ENCODE peak calls at places on chromosomes 16 and 17, in nine cellular contexts. D, R, T, Y, P, X, M, V and S are unnamed samples.

GRCh38 chr16:88963583-88963982 is 13.4 kb downstream of the CBFA2T3 start:
- DNase-seq in D (peak), R (no peak), T (no peak), Y (no peak), P (no peak), X (no peak), M (peak), V (no peak), S (no peak)

GRCh38 chr17:6568186-6568758 is 11.9 kb upstream of the PITPNM3 start:
- DNase-seq in D (no peak), R (no peak), T (peak), Y (no peak), P (no peak), X (no peak), M (no peak), V (no peak), S (no peak)

GRCh38 chr17:49514374-49514738 is 19.3 kb downstream of the NGFR start:
- DNase-seq in D (no peak), R (no peak), T (no peak), Y (no peak), P (no peak), X (peak), M (no peak), V (peak), S (peak)

GRCh38 chr16:31458073-31458834 is 1.0 kb upstream of the ARMC5 start:
- DNase-seq in D (peak), R (peak), T (peak), Y (peak), P (peak), X (no peak), M (peak), V (peak), S (peak)

GRCh38 chr17:63939884-63940283 is 7.8 kb upstream of the CD79B start:
- DNase-seq in D (no peak), R (no peak), T (no peak), Y (no peak), P (no peak), X (no peak), M (no peak), V (no peak), S (no peak)

GRCh38 chr16:50615891-50616290 is 65.2 kb downstream of the SNX20 start:
- DNase-seq in D (no peak), R (no peak), T (no peak), Y (no peak), P (peak), X (peak), M (no peak), V (peak), S (peak)

GRCh38 chr16:16071631-16072244 is 122.3 kb downstream of the ABCC1 start:
- DNase-seq in D (peak), R (no peak), T (peak), Y (peak), P (peak), X (peak), M (no peak), V (peak), S (peak)

GRCh38 chr16:55252577-55252976 is 71.4 kb upstream of the IRX6 start:
- DNase-seq in D (no peak), R (no peak), T (no peak), Y (no peak), P (no peak), X (no peak), M (no peak), V (no peak), S (no peak)

DNA sequence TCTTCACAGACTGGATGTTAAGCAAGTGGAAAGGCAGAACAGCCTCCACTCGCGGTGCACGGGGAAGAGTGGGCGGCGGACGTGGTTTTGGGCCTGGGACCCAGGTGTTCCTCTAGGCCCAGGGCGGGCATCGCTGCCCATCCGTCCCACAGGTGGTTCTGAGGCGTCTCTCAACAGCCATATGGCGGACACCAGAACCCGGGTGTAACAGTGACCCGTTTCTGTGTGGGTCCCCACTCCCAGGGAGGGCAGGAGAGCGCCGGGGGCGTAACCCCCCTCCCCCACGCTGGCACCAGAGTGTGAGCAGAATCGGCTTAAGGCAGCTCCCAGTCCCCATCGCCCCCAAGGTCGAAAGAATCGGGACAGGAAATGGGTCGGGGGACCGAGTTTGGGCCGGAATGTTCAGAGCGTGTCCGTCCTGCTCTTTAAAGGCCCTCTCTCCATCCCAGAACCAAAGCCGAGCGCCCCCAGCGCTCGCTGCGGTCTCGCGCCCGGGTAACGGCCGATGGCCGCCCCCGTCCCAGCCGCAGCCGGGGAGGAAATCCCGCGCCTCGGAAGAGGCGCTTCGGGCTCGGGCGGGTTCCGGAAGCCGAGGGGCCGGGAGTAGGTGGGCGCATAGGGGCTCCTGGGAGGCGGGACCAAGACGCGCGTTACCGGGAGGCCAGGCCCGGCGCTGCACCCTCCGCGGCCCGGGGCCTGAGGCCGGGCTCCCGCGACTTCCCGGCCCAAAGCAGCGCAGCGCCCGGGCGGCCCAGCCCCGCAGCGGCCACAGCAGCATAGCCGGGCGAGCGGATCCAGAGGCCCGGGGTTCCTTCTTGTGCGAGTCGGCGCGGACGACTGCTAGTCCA is at the start of gene TK2:
- DNase-seq in D (peak), R (peak), T (peak), Y (peak), P (peak), X (peak), M (peak), V (no peak), S (peak)
- TF ChIP-seq CTCF in D (peak), R (peak), T (no peak), Y (no peak), P (peak), X (no peak), M (peak), V (peak), S (peak)

GRCh38 chr17:80647746-80648145 is 103.1 kb downstream of the RPTOR start:
- DNase-seq in D (no peak), R (no peak), T (no peak), Y (no peak), P (peak), X (peak), M (no peak), V (peak), S (peak)

GRCh38 chr17:80650751-80651173 is 106.1 kb downstream of the RPTOR start:
- DNase-seq in D (no peak), R (no peak), T (no peak), Y (no peak), P (no peak), X (no peak), M (no peak), V (no peak), S (peak)

GRCh38 chr17:80650339-80650672 is 105.7 kb downstream of the RPTOR start:
- DNase-seq in D (no peak), R (no peak), T (no peak), Y (no peak), P (no peak), X (no peak), M (no peak), V (no peak), S (no peak)

GRCh38 chr17:80649200-80649644 is 104.6 kb downstream of the RPTOR start:
- DNase-seq in D (no peak), R (no peak), T (no peak), Y (no peak), P (no peak), X (no peak), M (no peak), V (no peak), S (no peak)

DNA sequence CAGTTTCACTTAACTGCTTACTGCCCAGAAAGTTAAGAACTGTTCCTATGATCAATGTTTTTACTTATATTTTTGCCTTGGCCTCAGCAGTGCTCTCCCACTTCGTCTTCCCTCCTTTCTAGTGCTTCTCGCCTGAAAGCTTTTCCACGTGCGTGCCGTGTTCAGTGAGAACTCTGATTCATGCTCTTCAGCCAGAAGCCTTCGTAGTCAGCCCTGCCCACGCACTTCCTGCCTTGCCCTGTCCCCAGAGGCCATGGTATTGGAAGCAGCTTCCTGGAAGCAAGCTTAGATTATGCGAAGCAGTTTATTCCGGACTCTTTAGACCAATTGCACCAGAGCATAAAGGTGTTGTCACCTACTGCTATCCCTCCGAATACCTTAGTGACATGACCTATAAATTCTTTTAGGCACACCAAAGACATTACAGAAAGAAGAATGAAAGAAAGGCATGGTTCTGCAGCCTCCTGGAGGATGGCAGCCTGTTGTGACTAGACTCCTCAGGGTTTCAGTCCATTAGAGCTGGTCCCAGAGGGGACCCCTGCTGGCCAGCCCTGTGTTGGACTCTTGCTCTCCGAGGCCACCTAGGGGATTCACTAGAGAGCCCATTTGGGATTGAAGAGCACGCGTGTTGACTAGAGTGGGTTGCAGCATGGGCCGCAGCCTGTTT is 105.2 kb downstream of the RPTOR start:
- DNase-seq in D (peak), R (no peak), T (no peak), Y (peak), P (peak), X (peak), M (peak), V (peak), S (peak)
- H3K4me3 ChIP-seq in D (no peak), R (no peak), T (no peak), Y (no peak), P (no peak), X (no peak), M (peak), V (no peak), S (no peak)

DNA sequence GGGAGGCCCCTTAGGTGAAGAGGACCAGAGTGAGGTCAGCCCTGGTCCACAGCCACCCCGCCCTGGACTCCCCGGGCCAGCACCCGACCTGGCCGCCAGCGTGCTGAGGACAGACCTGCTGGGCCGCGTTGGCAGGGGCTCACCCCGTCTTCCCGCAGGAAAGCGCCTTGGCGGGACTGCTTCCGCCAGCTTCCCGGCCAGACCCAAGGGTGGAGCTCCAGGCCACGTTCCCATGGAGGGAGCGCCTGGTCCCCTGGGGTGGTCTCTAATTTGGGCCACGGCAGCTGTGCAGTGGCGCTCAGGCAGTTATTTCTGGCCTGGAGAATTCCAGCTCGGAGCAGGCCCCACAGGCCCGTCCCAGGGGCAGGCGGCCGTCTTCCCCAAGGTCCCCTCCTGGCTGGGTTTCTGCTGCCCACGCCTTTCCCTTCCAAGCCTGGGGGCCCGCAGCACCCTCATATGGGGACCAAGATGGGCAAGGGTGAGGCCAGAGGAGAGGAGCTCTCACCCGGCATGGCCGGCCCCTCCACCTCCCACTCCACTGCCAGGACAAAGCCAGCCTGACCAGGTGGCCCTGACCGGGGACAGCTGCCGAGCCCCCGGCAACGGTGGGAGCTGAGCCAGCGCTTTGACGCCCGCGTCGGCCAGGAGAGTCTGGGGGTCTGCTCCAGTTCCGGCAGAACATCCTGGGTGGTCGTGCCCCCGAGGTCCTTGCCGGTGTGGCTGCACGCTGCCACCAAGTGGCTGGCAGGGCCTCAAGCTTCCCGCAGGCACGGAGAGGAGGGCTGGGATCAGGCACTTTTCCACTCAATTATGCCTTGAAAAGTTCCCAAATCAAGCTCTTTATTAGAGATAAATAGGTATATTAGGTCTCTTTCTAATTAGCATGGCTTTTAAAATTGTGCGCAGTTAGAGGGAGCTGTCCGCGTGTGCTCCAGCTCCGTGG is 28.1 kb downstream of the CACNA1H start:
- DNase-seq in D (peak), R (no peak), T (no peak), Y (peak), P (no peak), X (no peak), M (peak), V (no peak), S (peak)
- TF ChIP-seq CTCF in D (no peak), R (no peak), T (no peak), Y (no peak), P (no peak), X (no peak), M (no peak), V (no peak), S (peak)

DNA sequence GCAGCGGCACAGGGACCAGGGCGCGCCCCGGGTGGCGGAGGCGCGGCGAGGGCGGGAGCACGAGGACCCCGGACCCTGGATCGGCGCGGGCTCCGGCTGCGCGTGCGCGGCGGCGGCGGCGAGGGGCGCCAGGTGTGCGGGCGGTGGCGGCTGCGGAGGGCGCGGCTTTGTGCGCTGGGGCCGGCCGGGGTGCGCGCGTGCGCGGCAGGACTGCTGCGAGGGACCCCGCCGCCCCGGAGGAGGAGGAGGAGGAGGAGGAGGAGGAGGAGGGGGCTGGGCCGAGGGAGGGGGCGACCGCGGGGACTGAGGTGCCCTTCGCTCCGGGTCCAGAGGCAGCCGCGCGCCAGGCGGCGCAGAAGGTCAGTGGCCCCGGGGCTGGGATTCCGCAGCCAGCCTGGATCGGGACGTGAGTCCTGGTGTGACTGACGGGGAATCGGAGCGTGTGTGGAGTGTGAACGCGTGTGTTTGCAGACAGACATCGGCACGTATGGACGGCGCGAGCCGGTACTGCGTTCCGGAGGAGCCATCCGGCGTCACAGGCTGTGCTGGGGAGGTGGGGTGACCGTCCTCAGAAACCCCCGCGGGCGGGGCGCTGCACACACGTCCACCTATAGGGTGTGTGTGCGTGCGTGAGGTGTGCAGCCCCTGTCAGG is 19.5 kb upstream of the RAP1GAP2 start:
- DNase-seq in D (no peak), R (peak), T (no peak), Y (no peak), P (no peak), X (no peak), M (no peak), V (no peak), S (no peak)
- H3K4me3 ChIP-seq in D (peak), R (peak), T (peak), Y (no peak), P (no peak), X (no peak), M (peak), V (no peak), S (no peak)

GRCh38 chr16:4290236-4290830 is 17.5 kb upstream of the TFAP4 start:
- DNase-seq in D (no peak), R (no peak), T (no peak), Y (no peak), P (peak), X (peak), M (no peak), V (peak), S (peak)
- TF ChIP-seq CTCF in D (no peak), R (no peak), T (no peak), Y (no peak), P (peak), X (peak), M (no peak), V (peak), S (peak)

GRCh38 chr17:38404174-38404943 is 23.9 kb upstream of the ARHGAP23 start:
- DNase-seq in D (no peak), R (no peak), T (no peak), Y (no peak), P (no peak), X (no peak), M (no peak), V (no peak), S (no peak)
- H3K4me3 ChIP-seq in D (no peak), R (no peak), T (no peak), Y (no peak), P (no peak), X (no peak), M (no peak), V (no peak), S (no peak)

DNA sequence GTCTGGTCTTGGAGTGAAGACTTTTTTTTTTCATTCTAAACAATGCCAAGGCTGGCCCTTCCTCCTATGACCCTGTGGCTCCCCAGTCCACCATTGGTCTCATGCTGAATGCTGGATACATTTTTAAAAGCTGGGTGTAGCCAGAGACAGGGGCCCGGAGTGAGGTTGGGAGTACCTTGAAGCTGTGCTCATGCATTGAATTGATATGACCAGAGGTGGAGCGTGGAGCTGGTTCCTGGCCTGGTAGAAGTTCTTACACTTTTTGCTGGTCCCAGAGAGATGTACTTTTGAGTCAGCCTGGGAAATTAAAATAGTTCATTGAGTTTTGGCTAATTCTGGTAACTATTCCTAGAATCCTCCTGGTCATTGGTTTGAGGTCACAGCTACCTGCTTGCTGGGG is 83.7 kb downstream of the CMIP start:
- DNase-seq in D (no peak), R (no peak), T (no peak), Y (no peak), P (no peak), X (no peak), M (no peak), V (no peak), S (no peak)
- TF ChIP-seq CTCF in D (no peak), R (no peak), T (no peak), Y (no peak), P (no peak), X (no peak), M (no peak), V (no peak), S (no peak)

DNA sequence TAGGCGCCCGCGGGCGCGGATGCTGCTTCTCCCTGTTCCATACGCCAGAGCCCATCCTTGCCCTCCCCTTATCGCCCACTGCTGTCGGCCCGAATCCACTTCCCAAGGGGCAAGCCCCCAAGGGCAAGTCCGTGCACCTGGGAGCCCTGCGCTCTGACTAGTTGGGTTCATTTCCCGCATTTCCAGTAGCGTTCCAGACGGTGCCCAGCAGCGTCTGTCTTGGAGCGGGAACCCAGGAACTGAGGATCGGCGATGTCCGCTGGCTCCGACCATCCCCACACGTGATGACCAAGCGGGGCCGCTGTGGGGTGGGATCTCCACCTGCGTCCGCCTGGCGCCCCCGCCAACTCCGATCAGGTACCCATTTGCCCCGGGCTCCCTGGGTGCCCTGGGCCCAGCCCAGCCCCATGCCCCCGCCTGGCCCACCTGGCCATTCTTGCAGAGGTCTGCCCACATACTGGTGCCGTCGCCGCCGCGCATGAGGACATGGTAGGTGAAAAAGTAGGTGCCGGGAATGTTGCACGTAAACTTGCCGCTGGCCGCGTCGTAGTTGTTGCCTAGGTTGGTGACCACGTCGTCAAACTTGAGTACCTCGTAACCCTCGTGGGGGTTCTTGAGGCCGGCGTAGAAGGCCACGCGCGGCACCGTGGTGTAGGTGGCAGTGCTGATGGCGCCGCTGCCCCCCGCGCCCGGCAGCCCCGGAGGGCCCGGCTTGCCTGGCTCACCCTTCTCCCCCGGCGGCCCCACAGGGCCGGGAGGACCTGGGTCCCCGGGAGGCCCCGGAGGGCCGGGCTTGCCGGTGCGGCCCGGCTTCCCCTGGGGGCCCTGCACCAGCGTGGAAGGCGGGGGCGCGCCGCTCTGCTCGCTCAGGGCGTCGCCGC is 837 bp downstream of the C1QL1 start:
- DNase-seq in D (no peak), R (no peak), T (no peak), Y (no peak), P (no peak), X (no peak), M (no peak), V (no peak), S (no peak)
- H3K4me3 ChIP-seq in D (no peak), R (peak), T (peak), Y (no peak), P (no peak), X (no peak), M (no peak), V (no peak), S (no peak)